ENCODE peak calls at places on chromosomes 3 and 15, in seven cellular contexts. Q, F, O, M, D, S and W are unnamed samples.

GRCh38 chr15:99925661-99926461 is 192.6 kb upstream of the LYSMD4 start:
- DNase-seq in Q (peak), F (peak), O (no peak), M (peak), D (no peak), S (no peak), W (peak)

GRCh38 chr3:114365909-114366308 is 72.1 kb downstream of the TIGIT start:
- DNase-seq in Q (no peak), F (no peak), O (no peak), M (no peak), D (no peak), S (no peak), W (no peak)

GRCh38 chr3:2094941-2095340 is 3.7 kb upstream of the CNTN4 start:
- DNase-seq in Q (no peak), F (no peak), O (no peak), M (no peak), D (no peak), S (no peak), W (no peak)

GRCh38 chr15:65032823-65033537 is 3.5 kb upstream of the MTFMT start:
- DNase-seq in Q (peak), F (no peak), O (peak), M (peak), D (no peak), S (peak), W (peak)

GRCh38 chr3:160473233-160473632 is 23.6 kb upstream of the TRIM59 start:
- DNase-seq in Q (no peak), F (no peak), O (peak), M (no peak), D (no peak), S (no peak), W (no peak)

GRCh38 chr3:12451960-12452359 is 32.3 kb upstream of the TSEN2 start:
- DNase-seq in Q (no peak), F (no peak), O (no peak), M (no peak), D (no peak), S (no peak), W (no peak)

GRCh38 chr3:38454179-38454883 is 641 bp downstream of the ACVR2B start:
- DNase-seq in Q (peak), F (no peak), O (peak), M (peak), D (no peak), S (peak), W (no peak)

GRCh38 chr15:70382009-70382749 is 284.5 kb upstream of the TLE3 start:
- DNase-seq in Q (no peak), F (no peak), O (no peak), M (no peak), D (no peak), S (no peak), W (no peak)

GRCh38 chr15:83106994-83107840 is at the start of gene TM6SF1:
- DNase-seq in Q (peak), F (no peak), O (no peak), M (peak), D (no peak), S (peak), W (peak)

GRCh38 chr3:174891524-174892203 is 32.5 kb downstream of the NAALADL2 start:
- DNase-seq in Q (no peak), F (no peak), O (peak), M (no peak), D (no peak), S (no peak), W (peak)

GRCh38 chr3:139481116-139481515 is 4.8 kb upstream of the RBP2 start:
- DNase-seq in Q (no peak), F (no peak), O (no peak), M (no peak), D (no peak), S (no peak), W (no peak)

GRCh38 chr3:129599607-129600006 is 6.9 kb downstream of the PLXND1 start:
- DNase-seq in Q (no peak), F (no peak), O (peak), M (no peak), D (no peak), S (no peak), W (peak)

GRCh38 chr3:193915613-193916012 is 220.3 kb upstream of the HES1 start:
- DNase-seq in Q (no peak), F (no peak), O (no peak), M (no peak), D (no peak), S (no peak), W (no peak)

GRCh38 chr3:102230057-102230456 is 204.8 kb upstream of the ZPLD1 start:
- DNase-seq in Q (no peak), F (no peak), O (no peak), M (no peak), D (no peak), S (no peak), W (no peak)

GRCh38 chr3:66495633-66496032 is 5.2 kb downstream of the LRIG1 start:
- DNase-seq in Q (no peak), F (no peak), O (no peak), M (no peak), D (no peak), S (no peak), W (no peak)

GRCh38 chr3:71681224-71681668 is 44.0 kb downstream of the EIF4E3 start:
- DNase-seq in Q (peak), F (no peak), O (peak), M (no peak), D (no peak), S (peak), W (no peak)